ENCODE peak calls at places on chromosomes 6 and 20, in seven cellular contexts. U, S, F, D, V, N and C are unnamed samples.

GRCh38 chr20:50848341-50848808 is 53.5 kb downstream of the BCAS4 start:
- DNase-seq in U (no peak), S (peak), F (no peak), D (peak), V (peak), N (peak), C (no peak)

GRCh38 chr6:139303176-139303575 is 11.4 kb upstream of the TXLNB start:
- DNase-seq in U (no peak), S (no peak), F (no peak), D (no peak), V (no peak), N (no peak), C (no peak)

GRCh38 chr6:158536891-158537798 is 22.7 kb upstream of the TMEM181 start:
- DNase-seq in U (no peak), S (no peak), F (no peak), D (no peak), V (peak), N (peak), C (no peak)

GRCh38 chr20:25196701-25197120 is 1.2 kb downstream of the ENTPD6 start:
- DNase-seq in U (peak), S (no peak), F (no peak), D (no peak), V (no peak), N (no peak), C (no peak)

GRCh38 chr20:58515240-58516212 is at the start of gene APCDD1L:
- DNase-seq in U (no peak), S (peak), F (no peak), D (peak), V (no peak), N (no peak), C (no peak)

GRCh38 chr20:59831024-59831900 is 102.2 kb downstream of the SYCP2 start:
- DNase-seq in U (no peak), S (no peak), F (no peak), D (no peak), V (peak), N (no peak), C (no peak)

GRCh38 chr6:30781697-30782424 is 37.5 kb upstream of the IER3 start:
- DNase-seq in U (no peak), S (peak), F (peak), D (peak), V (peak), N (peak), C (peak)

GRCh38 chr6:16639689-16640480 is 121.4 kb downstream of the ATXN1 start:
- DNase-seq in U (no peak), S (no peak), F (no peak), D (peak), V (no peak), N (no peak), C (peak)

GRCh38 chr6:5025911-5026819 is 22.3 kb upstream of the RPP40 start:
- DNase-seq in U (no peak), S (peak), F (peak), D (peak), V (peak), N (peak), C (no peak)

GRCh38 chr6:125940691-125941090 is 15.9 kb upstream of the HINT3 start:
- DNase-seq in U (no peak), S (no peak), F (no peak), D (peak), V (no peak), N (no peak), C (no peak)

GRCh38 chr6:37671061-37671460 is 26.6 kb downstream of the MDGA1 start:
- DNase-seq in U (no peak), S (no peak), F (no peak), D (no peak), V (no peak), N (no peak), C (no peak)

GRCh38 chr6:143579703-143580102 is 68.2 kb upstream of the FUCA2 start:
- DNase-seq in U (no peak), S (peak), F (no peak), D (peak), V (no peak), N (peak), C (no peak)

GRCh38 chr6:137637161-137637560 is 143.0 kb upstream of the OLIG3 start:
- DNase-seq in U (peak), S (peak), F (no peak), D (peak), V (peak), N (no peak), C (peak)

GRCh38 chr20:8535403-8536003 is 403.4 kb downstream of the PLCB1 start:
- DNase-seq in U (peak), S (no peak), F (no peak), D (peak), V (no peak), N (no peak), C (no peak)

GRCh38 chr6:16718301-16718700 is 43.0 kb downstream of the ATXN1 start:
- DNase-seq in U (no peak), S (no peak), F (no peak), D (no peak), V (no peak), N (no peak), C (no peak)

GRCh38 chr6:148044261-148044731 is 298.3 kb upstream of the SASH1 start:
- DNase-seq in U (no peak), S (no peak), F (no peak), D (no peak), V (no peak), N (no peak), C (no peak)

GRCh38 chr6:55543633-55544309 is 35.2 kb downstream of the HMGCLL1 start:
- DNase-seq in U (no peak), S (no peak), F (no peak), D (no peak), V (no peak), N (no peak), C (no peak)

GRCh38 chr20:19737025-19737424 is 21.0 kb upstream of the RIN2 start:
- DNase-seq in U (no peak), S (no peak), F (no peak), D (peak), V (no peak), N (no peak), C (peak)

GRCh38 chr20:7113577-7114466 is 346.3 kb downstream of the BMP2 start:
- DNase-seq in U (peak), S (no peak), F (no peak), D (peak), V (peak), N (peak), C (no peak)

GRCh38 chr6:40634429-40634828 is 47.3 kb upstream of the LRFN2 start:
- DNase-seq in U (no peak), S (no peak), F (no peak), D (no peak), V (no peak), N (no peak), C (no peak)

GRCh38 chr6:131519670-131520436 is 53.2 kb upstream of the ARG1 start:
- DNase-seq in U (peak), S (no peak), F (peak), D (peak), V (peak), N (no peak), C (no peak)

GRCh38 chr6:158460602-158461092 is 99.2 kb upstream of the TMEM181 start:
- DNase-seq in U (no peak), S (no peak), F (no peak), D (peak), V (no peak), N (no peak), C (no peak)

GRCh38 chr6:27894839-27895762 is 17.1 kb downstream of the OR2B2 start:
- DNase-seq in U (peak), S (peak), F (no peak), D (peak), V (peak), N (peak), C (no peak)

GRCh38 chr6:24951831-24952299 is 16.1 kb upstream of the RIPOR2 start:
- DNase-seq in U (no peak), S (peak), F (no peak), D (no peak), V (no peak), N (no peak), C (no peak)

GRCh38 chr20:10502098-10502526 is 67.0 kb downstream of the SLX4IP start:
- DNase-seq in U (no peak), S (no peak), F (no peak), D (no peak), V (no peak), N (no peak), C (no peak)

GRCh38 chr6:105097288-105097687 is 82.5 kb downstream of the POPDC3 start:
- DNase-seq in U (no peak), S (no peak), F (peak), D (no peak), V (no peak), N (no peak), C (no peak)

GRCh38 chr6:67689329-67689728 is 945.8 kb upstream of the ADGRB3 start:
- DNase-seq in U (no peak), S (no peak), F (no peak), D (no peak), V (no peak), N (no peak), C (no peak)

GRCh38 chr6:67698534-67698933 is 936.5 kb upstream of the ADGRB3 start:
- DNase-seq in U (no peak), S (no peak), F (no peak), D (no peak), V (no peak), N (no peak), C (no peak)

GRCh38 chr6:67694127-67694526 is 941.0 kb upstream of the ADGRB3 start:
- DNase-seq in U (no peak), S (no peak), F (no peak), D (no peak), V (no peak), N (no peak), C (no peak)
- TF ChIP-seq CTCF in U (no peak), S (no peak), F (no peak), D (no peak), V (no peak), N (no peak), C (peak)

GRCh38 chr6:120058410-120058809 is 708.8 kb upstream of the MAN1A1 start:
- DNase-seq in U (no peak), S (no peak), F (no peak), D (no peak), V (no peak), N (no peak), C (no peak)
- H3K4me3 ChIP-seq in U (no peak), S (no peak), F (no peak), D (no peak), V (no peak), N (no peak), C (no peak)

GRCh38 chr6:152423216-152424103 is 213.7 kb downstream of the SYNE1 start:
- DNase-seq in U (no peak), S (no peak), F (no peak), D (no peak), V (no peak), N (no peak), C (no peak)
- TF ChIP-seq CTCF in U (no peak), S (no peak), F (no peak), D (no peak), V (no peak), N (no peak), C (peak)

DNA sequence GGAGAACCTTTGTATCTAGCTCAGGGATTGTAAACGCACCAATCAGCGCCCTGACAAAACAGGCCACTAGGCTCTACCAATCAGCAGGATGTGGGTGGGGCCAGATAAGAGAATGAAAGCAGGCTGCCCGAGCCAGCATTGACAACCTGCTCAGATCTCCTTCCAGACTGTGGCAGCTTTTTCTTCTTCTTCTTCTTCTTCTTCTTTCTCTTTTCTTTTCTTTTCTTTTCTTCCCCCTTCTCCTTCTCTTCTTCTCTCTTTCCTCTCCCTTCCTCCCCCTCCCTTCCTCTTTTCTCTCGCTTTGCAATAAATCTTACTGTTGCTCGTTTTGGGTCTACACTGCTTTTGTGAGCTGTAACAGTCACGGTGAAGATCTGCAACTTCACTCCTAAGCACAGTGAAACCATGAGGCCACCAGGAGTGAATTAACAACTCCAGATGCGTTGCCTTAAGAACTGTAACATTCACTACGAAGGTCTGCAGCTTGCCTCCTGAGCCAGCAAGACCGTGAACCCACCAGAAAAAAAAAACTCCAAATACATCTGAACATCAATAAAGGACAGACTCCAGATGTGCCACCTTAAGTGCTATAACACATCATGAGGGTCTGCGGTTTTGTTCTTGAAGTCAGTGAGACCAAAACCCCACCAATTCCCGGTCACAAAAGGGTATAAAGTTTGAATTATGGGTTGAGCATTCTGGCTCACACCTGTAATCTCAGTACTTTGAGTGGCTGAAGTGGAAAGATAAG is 19.6 kb upstream of the SERPINB1 start:
- DNase-seq in U (no peak), S (no peak), F (no peak), D (no peak), V (peak), N (no peak), C (no peak)
- H3K4me3 ChIP-seq in U (no peak), S (no peak), F (no peak), D (no peak), V (no peak), N (no peak), C (no peak)